ENCODE peak calls at places on chromosomes 4 and X, in five cellular contexts. F, K, X, S and Y are unnamed samples.

GRCh38 chrX:87518504-87518903 is 902 bp downstream of the KLHL4 start:
- DNase-seq in F (no peak), K (no peak), S (peak), X (no peak), Y (no peak)

GRCh38 chr4:24675723-24676122 is 91.4 kb upstream of the DHX15 start:
- DNase-seq in X (no peak), F (no peak), K (no peak), S (no peak), Y (no peak)

GRCh38 chrX:18426004-18426320 is 554 bp downstream of the CDKL5 start:
- DNase-seq in K (no peak), X (no peak), F (peak), S (no peak), Y (no peak)

GRCh38 chrX:23902419-23902818 is 5.3 kb downstream of the APOO start:
- DNase-seq in X (no peak), F (no peak), S (peak), K (no peak), Y (peak)

GRCh38 chrX:45070116-45071007 is 130.3 kb downstream of the DIPK2B start:
- DNase-seq in X (peak), F (no peak), S (peak), K (peak), Y (peak)

GRCh38 chrX:34467437-34467836 is 189.6 kb downstream of the TMEM47 start:
- DNase-seq in S (no peak), K (no peak), X (no peak), F (no peak), Y (no peak)

GRCh38 chrX:46575991-46576392 is 2.4 kb downstream of the CHST7 start:
- DNase-seq in F (no peak), X (no peak), K (no peak), S (peak), Y (no peak)

GRCh38 chr4:83535945-83536648 is at the start of gene GPAT3:
- DNase-seq in X (peak), F (peak), S (peak), K (no peak), Y (peak)

GRCh38 chrX:145552643-145553042 is 265.0 kb upstream of the SLITRK2 start:
- DNase-seq in X (no peak), S (peak), K (no peak), F (no peak), Y (no peak)

GRCh38 chr4:25031077-25031606 is 396 bp upstream of the LGI2 start:
- DNase-seq in K (no peak), X (peak), S (peak), F (peak), Y (no peak)

GRCh38 chr4:71814433-71814832 is 30.6 kb upstream of the GC start:
- DNase-seq in K (no peak), S (no peak), X (no peak), F (no peak), Y (no peak)

GRCh38 chr4:111398906-111399330 is 746.3 kb upstream of the FAM241A start:
- DNase-seq in F (no peak), K (no peak), S (peak), X (no peak), Y (no peak)

GRCh38 chr4:39341075-39341725 is 25.0 kb downstream of the RFC1 start:
- DNase-seq in X (no peak), K (no peak), S (no peak), F (no peak), Y (no peak)

GRCh38 chrX:75158054-75158453 is 2.0 kb upstream of the ABCB7 start:
- DNase-seq in X (no peak), S (no peak), K (no peak), F (no peak), Y (no peak)

GRCh38 chr4:88202443-88202842 is 44.0 kb upstream of the ABCG2 start:
- DNase-seq in F (no peak), K (no peak), X (no peak), S (no peak), Y (no peak)

GRCh38 chrX:106035064-106035463 is 3.5 kb downstream of the SERPINA7 start:
- DNase-seq in K (no peak), S (no peak), X (no peak), F (no peak), Y (no peak)
- TF ChIP-seq CTCF in K (no peak), S (peak), X (no peak), F (peak), Y (no peak)

DNA sequence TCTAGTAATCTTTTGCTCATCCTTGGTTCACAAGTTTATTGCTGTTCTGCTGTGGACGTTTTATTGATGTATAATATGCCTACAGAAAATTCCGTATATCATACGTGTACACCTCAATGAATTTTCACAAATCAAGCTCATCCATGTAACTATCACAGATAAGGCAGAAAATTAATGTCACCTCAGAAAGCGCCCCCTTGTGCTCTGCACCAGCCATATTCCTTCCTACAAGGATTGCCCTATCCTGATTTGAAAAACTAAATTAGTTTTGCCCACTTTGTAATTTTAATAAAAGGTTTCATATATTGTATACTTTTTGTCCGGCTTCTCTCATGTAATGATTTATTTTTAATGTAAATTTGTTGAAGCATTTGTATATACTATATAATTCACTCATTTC is 390.8 kb downstream of the ADGRL3 start:
- DNase-seq in K (no peak), X (no peak), F (no peak), S (no peak), Y (no peak)
- TF ChIP-seq CTCF in K (no peak), X (no peak), F (peak), S (no peak), Y (no peak)

DNA sequence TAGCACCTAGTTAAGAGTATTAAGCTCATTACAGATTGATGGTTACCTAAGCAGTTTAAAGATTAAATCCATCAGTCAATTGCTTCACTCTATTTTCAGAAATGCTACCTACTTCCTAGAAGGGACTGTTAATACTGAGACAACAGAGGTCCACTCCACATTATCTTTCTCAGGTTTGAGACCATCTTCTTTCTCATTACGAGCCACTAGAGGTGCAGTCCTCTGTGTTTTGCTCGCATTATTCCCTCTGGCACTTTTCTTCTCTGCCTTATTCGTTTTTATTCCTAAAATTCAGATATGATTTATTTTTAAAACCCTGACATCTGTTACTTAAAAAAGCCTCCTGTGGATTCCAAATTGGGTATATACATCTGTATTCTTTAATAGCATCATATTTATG is 459.1 kb downstream of the FSTL5 start:
- DNase-seq in X (no peak), S (no peak), F (no peak), K (no peak), Y (no peak)
- TF ChIP-seq CTCF in X (no peak), S (no peak), F (no peak), K (no peak), Y (no peak)

GRCh38 chr4:178577933-178578332 is 1135.7 kb upstream of the AGA start:
- DNase-seq in F (no peak), S (no peak), X (no peak), K (no peak), Y (no peak)
- TF ChIP-seq CTCF in F (peak), S (no peak), X (no peak), K (no peak), Y (no peak)

DNA sequence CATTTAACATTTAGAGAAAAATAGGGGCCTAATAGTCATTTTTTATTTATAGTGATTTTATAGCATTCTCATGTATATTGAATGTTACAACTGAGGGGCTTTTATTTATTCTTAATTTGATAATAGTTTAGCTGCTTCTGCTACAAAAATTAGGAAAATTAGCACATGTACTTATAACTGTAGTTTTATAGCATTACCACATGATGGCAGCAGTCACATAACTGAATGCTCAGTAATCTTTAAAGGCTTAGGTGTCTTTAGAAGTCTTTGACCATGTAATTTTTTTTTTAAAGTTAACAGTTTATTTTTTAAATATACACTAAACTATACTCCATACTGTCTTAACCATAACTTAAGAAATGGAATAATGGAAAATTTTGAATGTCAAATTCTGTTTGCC is 136.6 kb downstream of the STAG2 start:
- DNase-seq in K (no peak), X (no peak), S (peak), F (no peak), Y (peak)
- TF ChIP-seq CTCF in K (peak), X (peak), S (peak), F (peak), Y (peak)